ENCODE peak calls at places on chromosome 1, in six cellular contexts. N, P, T, Q, B and V are unnamed samples.

GRCh38 chr1:84834419-84835064 is 58.5 kb downstream of the LPAR3 start:
- DNase-seq in N (no peak), P (no peak), T (peak), Q (peak), B (no peak), V (peak)

GRCh38 chr1:1082239-1083180 is 8.4 kb upstream of the RNF223 start:
- DNase-seq in N (no peak), P (peak), T (no peak), Q (no peak), B (no peak), V (no peak)

GRCh38 chr1:237672748-237673147 is 218.0 kb downstream of the ZP4 start:
- DNase-seq in N (no peak), P (no peak), T (no peak), Q (no peak), B (no peak), V (no peak)

GRCh38 chr1:9321480-9321849 is 28.8 kb downstream of the SPSB1 start:
- DNase-seq in N (no peak), P (no peak), T (peak), Q (peak), B (no peak), V (peak)

GRCh38 chr1:246602194-246602593 is 35.9 kb downstream of the CNST start:
- DNase-seq in N (no peak), P (no peak), T (peak), Q (peak), B (no peak), V (no peak)

GRCh38 chr1:198443374-198444233 is 96.9 kb downstream of the ATP6V1G3 start:
- DNase-seq in N (no peak), P (no peak), T (peak), Q (peak), B (peak), V (peak)

GRCh38 chr1:20124451-20125057 is 5.2 kb upstream of the PLA2G2D start:
- DNase-seq in N (no peak), P (no peak), T (peak), Q (peak), B (peak), V (peak)

GRCh38 chr1:118948796-118949195 is 39.3 kb downstream of the TBX15 start:
- DNase-seq in N (no peak), P (no peak), T (no peak), Q (no peak), B (no peak), V (no peak)

GRCh38 chr1:48851638-48852037 is 74.9 kb upstream of the BEND5 start:
- DNase-seq in N (no peak), P (no peak), T (no peak), Q (peak), B (no peak), V (no peak)

GRCh38 chr1:243490748-243491686 is 235.2 kb downstream of the SDCCAG8 start:
- DNase-seq in N (no peak), P (no peak), T (peak), Q (peak), B (no peak), V (no peak)

GRCh38 chr1:185488673-185489311 is 171.7 kb upstream of the IVNS1ABP start:
- DNase-seq in N (no peak), P (peak), T (no peak), Q (no peak), B (no peak), V (no peak)

GRCh38 chr1:5620997-5621396 is 371.2 kb downstream of the NPHP4 start:
- DNase-seq in N (no peak), P (no peak), T (no peak), Q (no peak), B (peak), V (peak)

GRCh38 chr1:53288247-53289049 is 39.4 kb downstream of the LRP8 start:
- DNase-seq in N (no peak), P (no peak), T (no peak), Q (no peak), B (no peak), V (no peak)

GRCh38 chr1:166869318-166870099 is 6.6 kb downstream of the TADA1 start:
- DNase-seq in N (no peak), P (no peak), T (no peak), Q (no peak), B (no peak), V (no peak)

GRCh38 chr1:23953020-23953419 is 6.6 kb upstream of the PNRC2 start:
- DNase-seq in N (no peak), P (no peak), T (no peak), Q (no peak), B (no peak), V (no peak)

GRCh38 chr1:234911787-234912186 is 216.8 kb downstream of the TOMM20 start:
- DNase-seq in N (peak), P (no peak), T (no peak), Q (no peak), B (no peak), V (no peak)

GRCh38 chr1:198734323-198735008 is 95.6 kb downstream of the PTPRC start:
- DNase-seq in N (no peak), P (no peak), T (no peak), Q (no peak), B (no peak), V (no peak)

GRCh38 chr1:42966688-42967609 is 8.3 kb upstream of the SLC2A1 start:
- DNase-seq in N (no peak), P (no peak), T (peak), Q (peak), B (peak), V (peak)

GRCh38 chr1:247415423-247416361 is at the start of gene NLRP3:
- DNase-seq in N (peak), P (no peak), T (no peak), Q (no peak), B (no peak), V (peak)

GRCh38 chr1:15083578-15083977 is 70.0 kb upstream of the TMEM51 start:
- DNase-seq in N (no peak), P (no peak), T (peak), Q (no peak), B (no peak), V (no peak)

GRCh38 chr1:221439734-221440436 is 302.0 kb downstream of the DUSP10 start:
- DNase-seq in N (no peak), P (no peak), T (peak), Q (peak), B (peak), V (peak)

GRCh38 chr1:167864392-167864992 is 49.4 kb downstream of the ADCY10 start:
- DNase-seq in N (no peak), P (no peak), T (no peak), Q (no peak), B (no peak), V (no peak)

GRCh38 chr1:113929750-113930498 is 800 bp downstream of the HIPK1 start:
- DNase-seq in N (peak), P (peak), T (peak), Q (peak), B (peak), V (peak)

GRCh38 chr1:89198500-89199072 is at the start of gene GBP4:
- DNase-seq in N (no peak), P (peak), T (peak), Q (no peak), B (no peak), V (peak)

GRCh38 chr1:228270032-228270431 is 62.2 kb downstream of the OBSCN start:
- DNase-seq in N (no peak), P (no peak), T (peak), Q (peak), B (no peak), V (no peak)

GRCh38 chr1:179208681-179209477 is 20.6 kb downstream of the ABL2 start:
- DNase-seq in N (no peak), P (no peak), T (no peak), Q (no peak), B (no peak), V (no peak)

GRCh38 chr1:205144751-205145150 is 23.0 kb upstream of the RBBP5 start:
- DNase-seq in N (no peak), P (no peak), T (peak), Q (peak), B (no peak), V (peak)

GRCh38 chr1:170010443-170010842 is 64.1 kb downstream of the KIFAP3 start:
- DNase-seq in N (no peak), P (peak), T (peak), Q (peak), B (no peak), V (peak)

DNA sequence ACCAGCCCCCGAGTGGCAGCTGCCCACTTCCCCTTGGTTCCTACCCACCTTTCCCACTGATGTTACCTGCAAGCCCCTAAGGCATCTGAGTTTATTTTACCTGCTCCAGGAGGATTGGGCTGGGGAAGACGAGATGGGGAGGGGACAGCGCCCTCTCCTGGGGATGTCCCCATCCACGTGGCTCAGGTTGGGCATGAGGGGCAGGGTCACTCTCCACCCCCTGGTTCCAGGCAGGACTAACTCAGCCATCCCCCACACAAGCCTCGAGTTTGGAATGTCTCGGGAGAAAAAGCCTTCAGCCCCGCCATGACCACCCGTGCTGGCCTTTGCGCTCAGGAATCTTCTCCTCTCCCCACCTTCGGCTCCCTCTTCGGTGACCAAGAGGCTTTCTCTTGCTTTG is 90.0 kb downstream of the ARHGEF10L start:
- DNase-seq in N (no peak), P (no peak), T (no peak), Q (no peak), B (no peak), V (no peak)
- H3K27ac ChIP-seq in N (no peak), P (no peak), T (no peak), Q (no peak), B (no peak), V (peak)

GRCh38 chr1:37509181-37509580 is 5.4 kb downstream of the MEAF6 start:
- DNase-seq in N (no peak), P (no peak), T (peak), Q (peak), B (no peak), V (no peak)
- TF ChIP-seq CTCF in N (no peak), P (no peak), T (peak), Q (peak), B (peak), V (peak)

GRCh38 chr1:10686404-10687040 is 109.9 kb downstream of the CASZ1 start:
- DNase-seq in N (no peak), P (no peak), T (no peak), Q (no peak), B (no peak), V (no peak)
- H3K27ac ChIP-seq in N (no peak), P (peak), T (no peak), Q (no peak), B (no peak), V (peak)

GRCh38 chr1:75202751-75203150 is 68.6 kb downstream of the LHX8 start:
- DNase-seq in N (no peak), P (no peak), T (no peak), Q (no peak), B (no peak), V (no peak)
- TF ChIP-seq CTCF in N (no peak), P (no peak), T (no peak), Q (no peak), B (no peak), V (no peak)

DNA sequence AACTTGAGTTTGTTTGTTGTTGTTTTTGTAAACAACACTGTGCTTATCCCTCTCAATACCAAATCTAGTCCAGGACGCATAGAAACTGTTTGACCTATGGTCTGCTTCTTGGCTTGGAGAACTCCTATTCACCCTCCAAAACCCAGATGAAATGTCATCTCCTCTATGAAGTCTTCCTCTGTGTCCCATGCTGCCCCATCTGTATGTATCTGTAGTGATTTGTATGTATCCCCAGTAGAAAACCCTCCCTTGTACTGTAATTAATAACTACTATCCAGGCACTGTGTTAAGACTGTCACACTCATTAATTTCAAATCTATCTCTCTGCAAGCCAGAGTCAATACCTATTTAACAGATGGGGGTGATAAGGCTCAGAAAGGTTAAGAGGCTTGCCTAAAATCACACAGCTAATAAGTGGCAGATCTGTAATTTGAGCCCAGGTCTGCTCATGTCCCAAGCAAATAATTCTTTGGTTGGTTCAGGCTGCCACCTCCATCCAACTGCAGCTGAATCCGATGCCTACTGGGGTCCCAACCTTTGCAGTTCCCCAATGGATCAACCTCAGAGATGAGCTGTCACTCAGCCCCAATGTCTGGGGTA is 24.6 kb upstream of the ECE1 start:
- DNase-seq in N (no peak), P (no peak), T (no peak), Q (no peak), B (no peak), V (no peak)
- H3K27ac ChIP-seq in N (no peak), P (peak), T (no peak), Q (no peak), B (no peak), V (no peak)

DNA sequence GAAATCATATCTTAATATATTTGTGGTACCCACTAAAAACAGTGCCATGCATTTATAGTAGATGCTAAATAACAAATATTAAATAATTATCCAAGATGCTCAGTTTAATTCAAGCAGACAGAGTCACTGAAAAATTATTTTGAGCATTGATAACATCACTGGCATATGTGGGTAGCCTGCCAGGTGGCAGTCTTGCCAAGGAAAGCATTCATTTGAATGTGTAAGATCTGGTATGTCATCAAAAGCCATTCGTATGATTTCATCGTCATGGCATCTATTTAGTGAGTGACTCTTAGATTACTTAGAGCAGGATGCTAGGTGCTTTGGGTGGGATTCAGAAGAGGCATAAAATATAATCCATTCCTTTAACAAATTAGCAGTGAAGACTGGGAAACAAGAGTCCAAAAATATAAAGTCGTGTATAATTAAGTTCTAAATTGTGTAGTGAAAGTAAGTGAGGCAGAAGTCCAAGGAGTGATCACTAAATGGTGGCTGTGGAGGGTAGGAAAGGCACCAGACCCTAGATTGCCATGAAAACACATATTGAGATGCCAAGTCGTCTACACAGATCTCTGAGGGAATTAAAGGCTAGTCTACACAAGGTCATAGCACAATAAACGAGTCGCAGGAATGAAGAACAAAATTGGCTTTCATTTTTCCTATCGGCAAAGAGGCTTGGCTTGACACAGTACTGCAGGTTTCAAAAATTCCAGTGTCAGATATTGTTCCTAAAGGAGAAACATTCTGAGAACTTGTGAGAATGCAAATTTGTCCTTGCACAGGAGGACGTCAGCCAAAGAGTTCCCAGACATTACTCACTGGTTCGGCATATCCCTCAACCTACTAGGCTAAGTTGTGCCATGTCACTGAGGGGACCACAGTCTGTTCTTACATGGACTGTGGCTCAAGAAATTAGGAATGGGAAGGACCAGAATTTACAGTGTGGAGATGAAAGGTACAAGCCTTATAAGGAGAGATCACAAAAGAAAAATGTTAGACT is 130.8 kb downstream of the LYPLAL1 start:
- DNase-seq in N (no peak), P (no peak), T (peak), Q (peak), B (peak), V (peak)
- TF ChIP-seq CTCF in N (no peak), P (no peak), T (peak), Q (no peak), B (peak), V (no peak)

DNA sequence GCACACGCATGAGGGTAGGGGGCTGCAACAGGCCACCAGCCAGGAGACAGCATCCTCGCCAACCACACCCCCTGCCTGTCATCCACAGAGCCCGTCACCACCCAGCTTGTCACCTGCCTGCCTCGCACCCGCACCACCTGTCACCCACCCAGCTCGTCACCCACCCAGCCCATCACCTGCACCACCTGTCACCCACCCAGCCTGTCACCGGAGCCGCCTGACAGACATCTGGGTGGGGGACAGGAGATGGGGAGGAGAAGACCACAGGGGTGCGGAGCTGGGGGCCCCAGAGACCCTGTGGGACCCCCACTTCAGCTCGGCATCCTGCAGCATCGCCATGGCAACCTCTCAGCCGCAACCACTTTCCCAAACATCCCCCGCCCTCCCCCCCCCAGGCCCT is 11.8 kb downstream of the AHDC1 start:
- DNase-seq in N (no peak), P (no peak), T (no peak), Q (no peak), B (no peak), V (no peak)
- H3K27ac ChIP-seq in N (no peak), P (no peak), T (no peak), Q (no peak), B (no peak), V (peak)

DNA sequence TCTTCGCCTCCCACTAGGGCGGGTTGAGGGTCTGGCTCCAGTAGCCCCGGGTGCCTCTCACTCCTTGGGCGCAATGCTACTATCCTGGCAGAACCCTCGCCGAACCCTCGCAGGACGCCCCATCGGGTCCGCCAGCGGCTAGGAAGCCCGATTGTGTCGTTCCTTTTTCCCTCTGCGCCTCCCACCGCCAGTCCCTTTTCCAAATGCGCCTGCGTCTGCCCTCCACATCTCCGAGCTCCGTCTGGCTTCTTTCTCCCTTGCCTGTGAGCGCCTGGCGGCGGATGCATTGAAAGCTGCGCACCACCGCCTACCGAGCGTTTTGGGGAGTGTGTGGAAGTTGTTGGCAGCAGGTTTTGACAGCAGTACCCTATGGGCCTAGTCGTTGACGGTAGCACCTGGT is 1.0 kb upstream of the DIRAS3 start:
- DNase-seq in N (no peak), P (peak), T (peak), Q (peak), B (no peak), V (peak)
- TF ChIP-seq CTCF in N (no peak), P (peak), T (peak), Q (peak), B (no peak), V (no peak)